ENCODE peak calls at places on chromosomes 13 and 19, in six cellular contexts. One of them, this sample, is unnamed.

GRCh38 chr19:7701654-7702457 is at the start of gene FCER2:
- DNase-seq in trophoblast cell: no peak
- DNase-seq in mesenchymal stem cell: no peak
- DNase-seq in H1: no peak
- DNase-seq in neuronal stem cell: no peak
- DNase-seq in IMR-90: no peak
- DNase-seq in this sample: no peak

GRCh38 chr13:36124236-36124822 is 6.9 kb downstream of the DCLK1 start:
- DNase-seq in IMR-90: peak; percentile 4
- DNase-seq in neuronal stem cell: no peak
- DNase-seq in trophoblast cell: no peak
- DNase-seq in mesenchymal stem cell: no peak
- DNase-seq in H1: no peak
- DNase-seq in this sample: no peak

GRCh38 chr13:31881495-31881882 is 142.2 kb downstream of the RXFP2 start:
- DNase-seq in trophoblast cell: no peak
- DNase-seq in IMR-90: no peak
- DNase-seq in neuronal stem cell: no peak
- DNase-seq in H1: no peak
- DNase-seq in mesenchymal stem cell: no peak
- DNase-seq in this sample: no peak

GRCh38 chr19:16470911-16471811 is 609 bp downstream of the EPS15L1 start:
- DNase-seq in neuronal stem cell: no peak
- DNase-seq in trophoblast cell: no peak
- DNase-seq in H1: peak; percentile 62
- DNase-seq in IMR-90: peak; percentile 55
- DNase-seq in mesenchymal stem cell: peak; percentile 49
- DNase-seq in this sample: no peak

GRCh38 chr19:13839193-13839937 is 37.6 kb upstream of the NANOS3 start:
- DNase-seq in neuronal stem cell: no peak
- DNase-seq in H1: peak; percentile 69
- DNase-seq in trophoblast cell: peak; percentile 81
- DNase-seq in IMR-90: peak; percentile 84
- DNase-seq in mesenchymal stem cell: peak; percentile 86
- DNase-seq in this sample: peak; percentile 81

GRCh38 chr13:87675851-87676250 is 4.7 kb downstream of the SLITRK5 start:
- DNase-seq in H1: no peak
- DNase-seq in mesenchymal stem cell: no peak
- DNase-seq in neuronal stem cell: no peak
- DNase-seq in IMR-90: no peak
- DNase-seq in trophoblast cell: no peak
- DNase-seq in this sample: no peak

GRCh38 chr13:112143753-112144615 is 77.0 kb downstream of the SOX1 start:
- DNase-seq in mesenchymal stem cell: no peak
- DNase-seq in H1: no peak
- DNase-seq in trophoblast cell: no peak
- DNase-seq in IMR-90: no peak
- DNase-seq in neuronal stem cell: no peak
- DNase-seq in this sample: no peak

GRCh38 chr19:29596885-29597525 is 9.1 kb upstream of the POP4 start:
- DNase-seq in IMR-90: peak; percentile 40
- DNase-seq in trophoblast cell: no peak
- DNase-seq in H1: no peak
- DNase-seq in mesenchymal stem cell: peak; percentile 10
- DNase-seq in neuronal stem cell: peak; percentile 20
- DNase-seq in this sample: no peak

GRCh38 chr19:13717194-13717643 is 47.1 kb upstream of the MRI1 start:
- DNase-seq in neuronal stem cell: no peak
- DNase-seq in IMR-90: peak; percentile 63
- DNase-seq in H1: no peak
- DNase-seq in mesenchymal stem cell: no peak
- DNase-seq in trophoblast cell: no peak
- DNase-seq in this sample: no peak

GRCh38 chr19:41785653-41786052 is 10.7 kb upstream of the CEACAM3 start:
- DNase-seq in IMR-90: peak; percentile 65
- DNase-seq in mesenchymal stem cell: peak; percentile 61
- DNase-seq in H1: peak; percentile 74
- DNase-seq in neuronal stem cell: peak; percentile 63
- DNase-seq in trophoblast cell: peak; percentile 52
- DNase-seq in this sample: peak; percentile 86

GRCh38 chr13:63910406-63910957 is 2494.8 kb upstream of the PCDH20 start:
- DNase-seq in H1: peak; percentile 52
- DNase-seq in trophoblast cell: no peak
- DNase-seq in mesenchymal stem cell: peak; percentile 34
- DNase-seq in IMR-90: peak; percentile 7
- DNase-seq in neuronal stem cell: peak; percentile 15
- DNase-seq in this sample: peak; percentile 40

GRCh38 chr13:25930655-25931054 is 121.2 kb downstream of the SHISA2 start:
- DNase-seq in neuronal stem cell: no peak
- DNase-seq in mesenchymal stem cell: no peak
- DNase-seq in IMR-90: no peak
- DNase-seq in trophoblast cell: no peak
- DNase-seq in H1: no peak
- DNase-seq in this sample: no peak

GRCh38 chr19:4571305-4571917 is 11.9 kb upstream of the SEMA6B start:
- DNase-seq in mesenchymal stem cell: no peak
- DNase-seq in trophoblast cell: no peak
- DNase-seq in neuronal stem cell: no peak
- DNase-seq in IMR-90: no peak
- DNase-seq in H1: no peak
- DNase-seq in this sample: no peak

GRCh38 chr19:3849092-3849491 is 19.7 kb downstream of the ZFR2 start:
- DNase-seq in neuronal stem cell: no peak
- DNase-seq in H1: no peak
- DNase-seq in IMR-90: no peak
- DNase-seq in mesenchymal stem cell: no peak
- DNase-seq in trophoblast cell: no peak
- DNase-seq in this sample: peak; percentile 80

GRCh38 chr19:4385291-4386037 is 14.9 kb downstream of the SH3GL1 start:
- DNase-seq in trophoblast cell: no peak
- DNase-seq in IMR-90: no peak
- DNase-seq in H1: no peak
- DNase-seq in mesenchymal stem cell: no peak
- DNase-seq in neuronal stem cell: no peak
- DNase-seq in this sample: no peak

GRCh38 chr13:113110048-113110851 is 4.7 kb downstream of the F7 start:
- DNase-seq in IMR-90: no peak
- DNase-seq in trophoblast cell: no peak
- DNase-seq in neuronal stem cell: no peak
- DNase-seq in H1: no peak
- DNase-seq in mesenchymal stem cell: no peak
- DNase-seq in this sample: no peak

GRCh38 chr13:38590796-38591507 is 95.9 kb upstream of the FREM2 start:
- DNase-seq in neuronal stem cell: no peak
- DNase-seq in trophoblast cell: no peak
- DNase-seq in IMR-90: no peak
- DNase-seq in H1: no peak
- DNase-seq in mesenchymal stem cell: no peak
- DNase-seq in this sample: no peak

GRCh38 chr19:40744554-40745401 is 5.5 kb downstream of the ACTMAP start:
- DNase-seq in H1: no peak
- DNase-seq in neuronal stem cell: no peak
- DNase-seq in IMR-90: no peak
- DNase-seq in trophoblast cell: peak; percentile 48
- DNase-seq in mesenchymal stem cell: peak; percentile 47
- DNase-seq in this sample: peak; percentile 78

GRCh38 chr13:106503272-106503671 is 32.2 kb downstream of the EFNB2 start:
- DNase-seq in IMR-90: no peak
- DNase-seq in neuronal stem cell: no peak
- DNase-seq in trophoblast cell: peak; percentile 15
- DNase-seq in H1: no peak
- DNase-seq in mesenchymal stem cell: no peak
- DNase-seq in this sample: no peak

GRCh38 chr19:11813801-11814706 is at the start of gene ZNF440:
- DNase-seq in H1: peak; percentile 97
- DNase-seq in IMR-90: peak; percentile 92
- DNase-seq in mesenchymal stem cell: peak; percentile 95
- DNase-seq in neuronal stem cell: peak; percentile 91
- DNase-seq in trophoblast cell: peak; percentile 98
- DNase-seq in this sample: peak; percentile 98

GRCh38 chr13:109074436-109074835 is 445.0 kb downstream of the MYO16 start:
- DNase-seq in H1: no peak
- DNase-seq in trophoblast cell: no peak
- DNase-seq in IMR-90: no peak
- DNase-seq in mesenchymal stem cell: no peak
- DNase-seq in neuronal stem cell: no peak
- DNase-seq in this sample: no peak

GRCh38 chr13:36130542-36131214 is 504 bp downstream of the DCLK1 start:
- DNase-seq in H1: peak; percentile 75
- DNase-seq in neuronal stem cell: peak; percentile 37
- DNase-seq in trophoblast cell: peak; percentile 59
- DNase-seq in mesenchymal stem cell: no peak
- DNase-seq in IMR-90: no peak
- DNase-seq in this sample: peak; percentile 61

GRCh38 chr13:39527961-39528720 is 74.9 kb downstream of the LHFPL6 start:
- DNase-seq in neuronal stem cell: no peak
- DNase-seq in trophoblast cell: peak; percentile 53
- DNase-seq in mesenchymal stem cell: peak; percentile 86
- DNase-seq in H1: no peak
- DNase-seq in IMR-90: peak; percentile 96
- DNase-seq in this sample: no peak

GRCh38 chr19:55369651-55370304 is 485 bp downstream of the IL11 start:
- DNase-seq in IMR-90: peak; percentile 76
- DNase-seq in H1: peak; percentile 87
- DNase-seq in mesenchymal stem cell: peak; percentile 85
- DNase-seq in neuronal stem cell: peak; percentile 63
- DNase-seq in trophoblast cell: no peak
- DNase-seq in this sample: peak; percentile 91

GRCh38 chr13:30870049-30870884 is 35.8 kb upstream of the MEDAG start:
- DNase-seq in neuronal stem cell: peak; percentile 42
- DNase-seq in IMR-90: peak; percentile 100
- DNase-seq in H1: peak; percentile 67
- DNase-seq in trophoblast cell: peak; percentile 96
- DNase-seq in mesenchymal stem cell: peak; percentile 100
- DNase-seq in this sample: peak; percentile 96

GRCh38 chr13:59279024-59279423 is 884.7 kb downstream of the DIAPH3 start:
- DNase-seq in H1: no peak
- DNase-seq in trophoblast cell: no peak
- DNase-seq in mesenchymal stem cell: peak; percentile 17
- DNase-seq in IMR-90: no peak
- DNase-seq in neuronal stem cell: no peak
- DNase-seq in this sample: no peak

GRCh38 chr13:43905435-43906031 is 25.8 kb downstream of the LACC1 start:
- DNase-seq in IMR-90: peak; percentile 77
- DNase-seq in neuronal stem cell: peak; percentile 54
- DNase-seq in trophoblast cell: peak; percentile 27
- DNase-seq in H1: no peak
- DNase-seq in mesenchymal stem cell: peak; percentile 73
- DNase-seq in this sample: no peak

GRCh38 chr19:3760871-3761361 is 576 bp downstream of the APBA3 start:
- DNase-seq in IMR-90: peak; percentile 8
- DNase-seq in mesenchymal stem cell: no peak
- DNase-seq in neuronal stem cell: no peak
- DNase-seq in trophoblast cell: no peak
- DNase-seq in H1: no peak
- DNase-seq in this sample: no peak

GRCh38 chr19:7870571-7871279 is 3.5 kb downstream of the PRR36 start:
- DNase-seq in neuronal stem cell: peak; percentile 85
- DNase-seq in mesenchymal stem cell: peak; percentile 56
- DNase-seq in IMR-90: no peak
- DNase-seq in H1: peak; percentile 87
- DNase-seq in trophoblast cell: peak; percentile 60
- DNase-seq in this sample: peak; percentile 98

GRCh38 chr19:31167695-31168094 is 181.5 kb downstream of the TSHZ3 start:
- DNase-seq in trophoblast cell: no peak
- DNase-seq in IMR-90: no peak
- DNase-seq in mesenchymal stem cell: no peak
- DNase-seq in H1: no peak
- DNase-seq in neuronal stem cell: no peak
- DNase-seq in this sample: peak; percentile 4

GRCh38 chr13:40158218-40158617 is 502.8 kb downstream of the COG6 start:
- DNase-seq in H1: no peak
- DNase-seq in IMR-90: no peak
- DNase-seq in neuronal stem cell: no peak
- DNase-seq in mesenchymal stem cell: no peak
- DNase-seq in trophoblast cell: peak; percentile 47
- DNase-seq in this sample: no peak

GRCh38 chr13:41065098-41065497 is 3.8 kb downstream of the WBP4 start:
- DNase-seq in mesenchymal stem cell: peak; percentile 52
- DNase-seq in H1: no peak
- DNase-seq in IMR-90: peak; percentile 92
- DNase-seq in neuronal stem cell: no peak
- DNase-seq in trophoblast cell: no peak
- DNase-seq in this sample: no peak

GRCh38 chr19:14383556-14383897 is 2.3 kb downstream of the ADGRE5 start:
- DNase-seq in mesenchymal stem cell: no peak
- DNase-seq in neuronal stem cell: no peak
- DNase-seq in H1: no peak
- DNase-seq in IMR-90: peak; percentile 39
- DNase-seq in trophoblast cell: no peak
- DNase-seq in this sample: no peak

DNA sequence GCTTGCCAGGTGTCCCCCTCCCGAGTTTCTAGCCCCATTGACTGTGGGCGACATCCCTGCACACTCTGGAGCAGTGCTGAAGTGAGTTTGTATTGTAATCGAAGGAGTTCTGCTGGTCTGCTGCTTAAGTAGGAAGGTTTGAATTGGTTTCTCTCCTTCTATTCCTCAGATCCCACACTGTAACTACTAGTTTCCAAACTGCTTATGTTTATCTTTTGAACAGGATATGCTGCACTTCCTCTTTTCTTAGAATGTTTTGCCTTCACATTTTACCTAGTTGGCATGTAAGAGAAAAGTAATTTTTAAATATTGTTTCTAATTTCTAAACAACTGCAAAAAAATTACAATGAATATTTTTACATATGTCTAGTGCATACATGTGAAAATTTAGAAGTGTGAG is 511.8 kb downstream of the KLF12 start:
- DNase-seq in H1: no peak
- DNase-seq in neuronal stem cell: no peak
- DNase-seq in mesenchymal stem cell: no peak
- DNase-seq in IMR-90: no peak
- DNase-seq in trophoblast cell: no peak
- DNase-seq in this sample: no peak
- H3K14ac ChIP-seq in H1: no peak overlapping the region
- H3K14ac ChIP-seq in neuronal stem cell: no peak overlapping the region
- H3K14ac ChIP-seq in mesenchymal stem cell: no peak overlapping the region
- H3K14ac ChIP-seq in IMR-90: no peak overlapping the region
- H3K14ac ChIP-seq in trophoblast cell: no peak overlapping the region
- H3K14ac ChIP-seq in this sample: no peak overlapping the region

GRCh38 chr19:48476176-48476575 is 7.0 kb downstream of the CYTH2 start:
- DNase-seq in mesenchymal stem cell: no peak
- DNase-seq in neuronal stem cell: no peak
- DNase-seq in trophoblast cell: no peak
- DNase-seq in H1: no peak
- DNase-seq in IMR-90: no peak
- DNase-seq in this sample: no peak
- H4K91ac ChIP-seq in mesenchymal stem cell: no peak overlapping the region
- H4K91ac ChIP-seq in neuronal stem cell: no peak overlapping the region
- H4K91ac ChIP-seq in trophoblast cell: no peak overlapping the region
- H4K91ac ChIP-seq in H1: no peak overlapping the region
- H4K91ac ChIP-seq in IMR-90: no peak overlapping the region
- H4K91ac ChIP-seq in this sample: no peak overlapping the region

GRCh38 chr13:103031332-103031873 is 34.8 kb downstream of the SLC10A2 start:
- DNase-seq in H1: no peak
- DNase-seq in trophoblast cell: no peak
- DNase-seq in mesenchymal stem cell: no peak
- DNase-seq in neuronal stem cell: no peak
- DNase-seq in IMR-90: no peak
- DNase-seq in this sample: no peak
- H3K4me1 ChIP-seq in H1: no peaks in the 10 kb centered on the region
- H3K4me1 ChIP-seq in trophoblast cell: no peaks in the 10 kb centered on the region
- H3K4me1 ChIP-seq in mesenchymal stem cell: no peaks in the 10 kb centered on the region
- H3K4me1 ChIP-seq in neuronal stem cell: no peaks in the 10 kb centered on the region
- H3K4me1 ChIP-seq in IMR-90: no peaks in the 10 kb centered on the region
- H3K4me1 ChIP-seq in this sample: no peaks in the 10 kb centered on the region

GRCh38 chr13:73903561-73903960 is 230.6 kb downstream of the KLF12 start:
- DNase-seq in H1: peak; percentile 71
- DNase-seq in neuronal stem cell: no peak
- DNase-seq in mesenchymal stem cell: no peak
- DNase-seq in IMR-90: no peak
- DNase-seq in trophoblast cell: no peak
- DNase-seq in this sample: peak; percentile 47
- H3K14ac ChIP-seq in H1: no peak overlapping the region
- H3K14ac ChIP-seq in neuronal stem cell: no peak overlapping the region
- H3K14ac ChIP-seq in mesenchymal stem cell: no peak overlapping the region
- H3K14ac ChIP-seq in IMR-90: no peak overlapping the region
- H3K14ac ChIP-seq in trophoblast cell: no peak overlapping the region
- H3K14ac ChIP-seq in this sample: no peak overlapping the region

This sample was measured in H9.